ENCODE peak calls at places on chromosome 21, in five cellular contexts. G is small intestine, K is uterus, O is NT2/D1, P is body of pancreas. I is an unnamed sample.

GRCh38 chr21:15370576-15370975 is 305.8 kb upstream of the NRIP1 start:
- DNase-seq in K (no peak), P (no peak), G (no peak), O (no peak), I (no peak)

GRCh38 chr21:34189506-34189905 is 116.1 kb downstream of the MRPS6 start:
- DNase-seq in O (no peak), K (no peak), G (no peak), P (no peak), I (no peak)

GRCh38 chr21:32918467-32919140 is 107.1 kb upstream of the OLIG2 start:
- DNase-seq in K (no peak), G (no peak), P (no peak), O (no peak), I (no peak)

GRCh38 chr21:28822882-28823335 is 169.8 kb downstream of the LTN1 start:
- DNase-seq in O (peak; percentile 13), P (no peak), K (peak; percentile 66), G (peak; percentile 71), I (no peak)

GRCh38 chr21:28971171-28971570 is 21.5 kb downstream of the LTN1 start:
- DNase-seq in P (no peak), K (no peak), O (peak; percentile 48), G (no peak), I (no peak)

GRCh38 chr21:22585558-22585957 is 1587.3 kb downstream of the NCAM2 start:
- DNase-seq in K (no peak), P (no peak), G (no peak), O (no peak), I (no peak)

GRCh38 chr21:41926068-41926806 is 27.6 kb downstream of the C2CD2 start:
- DNase-seq in O (peak; percentile 54), P (peak; percentile 52), G (peak; percentile 82), K (no peak), I (no peak)

GRCh38 chr21:33359446-33359845 is 34.7 kb downstream of the IFNAR1 start:
- DNase-seq in G (no peak), K (no peak), O (no peak), P (no peak), I (no peak)

GRCh38 chr21:16308269-16308668 is 578.5 kb downstream of the USP25 start:
- DNase-seq in O (no peak), P (no peak), K (no peak), G (no peak), I (no peak)

GRCh38 chr21:14900611-14901010 is 164.2 kb downstream of the NRIP1 start:
- DNase-seq in O (no peak), K (no peak), G (no peak), P (no peak), I (no peak)

GRCh38 chr21:44965251-44966022 is 25.6 kb downstream of the SLX9 start:
- DNase-seq in K (no peak), G (no peak), O (no peak), P (no peak), I (peak; percentile 43)
- H3K4me3 ChIP-seq in K (no peak overlapping the region), G (no peak overlapping the region), O (no peak overlapping the region), P (no peak overlapping the region), I (no peak overlapping the region)

DNA sequence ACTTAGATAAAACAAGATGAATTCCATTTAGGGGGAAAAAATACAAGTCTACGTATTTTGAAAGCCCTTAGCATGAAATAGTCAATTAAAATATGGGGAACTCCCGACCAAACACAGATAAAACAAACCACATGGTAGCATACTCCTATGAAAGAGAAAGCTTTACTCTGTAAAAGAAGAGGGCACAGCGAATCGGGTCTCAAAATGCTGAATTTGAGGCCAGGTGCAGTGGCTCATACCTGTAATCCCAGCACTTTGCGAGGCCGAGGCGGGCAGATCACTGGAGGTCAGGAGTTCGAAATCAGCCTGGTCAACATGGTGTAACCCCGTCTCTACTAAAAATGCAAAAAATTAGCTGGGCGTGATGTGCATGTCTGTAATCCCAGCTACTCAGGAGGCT is 116.9 kb upstream of the TIAM1 start:
- DNase-seq in O (no peak), G (no peak), P (no peak), K (no peak), I (no peak)
- H3K4me1 ChIP-seq in O (no peaks in the 10 kb centered on the region), G (no peaks in the 10 kb centered on the region), P (no peaks in the 10 kb centered on the region), K (no peaks in the 10 kb centered on the region), I (no peaks in the 10 kb centered on the region)

GRCh38 chr21:44006656-44007055 is 5.5 kb upstream of the TRAPPC10 start:
- DNase-seq in K (peak; percentile 55), G (no peak), O (no peak), P (peak; percentile 28), I (peak; percentile 78)

GRCh38 chr21:44003307-44003966 is 8.7 kb upstream of the TRAPPC10 start:
- DNase-seq in P (no peak), K (no peak), O (no peak), G (no peak), I (no peak)

GRCh38 chr21:44006017-44006624 is 6.0 kb upstream of the TRAPPC10 start:
- DNase-seq in O (no peak), K (peak; percentile 67), G (no peak), P (peak; percentile 25), I (peak; percentile 81)

GRCh38 chr21:44005071-44005470 is 7.0 kb upstream of the TRAPPC10 start:
- DNase-seq in G (no peak), O (no peak), K (no peak), P (no peak), I (no peak)

GRCh38 chr21:44005593-44005992 is 6.5 kb upstream of the TRAPPC10 start:
- DNase-seq in K (no peak), P (no peak), O (no peak), G (no peak), I (no peak)
- H3K4me3 ChIP-seq in K (no peak overlapping the region), P (no peak overlapping the region), O (no peak overlapping the region), G (no peak overlapping the region), I (no peak overlapping the region)

GRCh38 chr21:46544824-46545223 is 60.1 kb downstream of the S100B start:
- DNase-seq in G (no peak), O (no peak), K (no peak), P (no peak), I (no peak)
- H3K4me1 ChIP-seq in G (no peaks in the 10 kb centered on the region), O (peaks cover 7% of the 10 kb centered on the region), K (no peaks in the 10 kb centered on the region), P (no peaks in the 10 kb centered on the region), I (no peaks in the 10 kb centered on the region)

I was measured in right cardiac atrium.